ENCODE peak calls at places on chromosomes 5 and 9, in eight cellular contexts. D is NT2/D1; Y is Peyer's patch; Z is upper lobe of right lung; X is CD8-positive, alpha-beta T cell; S is CD4-positive, alpha-beta memory T cell; Q is fibroblast of lung; C is uterus. A is an unnamed sample.

GRCh38 chr9:133976191-133976861 is 15.8 kb downstream of the VAV2 start:
- DNase-seq in D (no peak), Y (no peak), Z (peak; percentile 60), X (no peak), S (no peak), Q (no peak), C (no peak), A (no peak)

GRCh38 chr9:131228988-131229387 is 47.3 kb downstream of the FAM78A start:
- DNase-seq in D (no peak), Y (peak; percentile 9), Z (no peak), X (no peak), S (no peak), Q (peak; percentile 79), C (no peak), A (no peak)

GRCh38 chr5:86964889-86965288 is 302.8 kb upstream of the RASA1 start:
- DNase-seq in D (no peak), Y (no peak), Z (no peak), X (no peak), S (no peak), Q (no peak), C (no peak), A (no peak)

GRCh38 chr5:127351418-127351817 is 60.8 kb downstream of the MEGF10 start:
- DNase-seq in D (no peak), Y (no peak), Z (no peak), X (no peak), S (no peak), Q (peak; percentile 58), C (no peak), A (no peak)

GRCh38 chr5:10484774-10485141 is 43.1 kb downstream of the ROPN1L start:
- DNase-seq in D (no peak), Y (no peak), Z (no peak), X (no peak), S (no peak), Q (no peak), C (no peak), A (no peak)

GRCh38 chr5:52356311-52356918 is 431.3 kb upstream of the ITGA1 start:
- DNase-seq in D (no peak), Y (no peak), Z (no peak), X (no peak), S (no peak), Q (no peak), C (no peak), A (no peak)

GRCh38 chr5:116951217-116951616 is 376.6 kb upstream of the SEMA6A start:
- DNase-seq in D (no peak), Y (no peak), Z (no peak), X (no peak), S (no peak), Q (no peak), C (no peak), A (no peak)

GRCh38 chr5:16568875-16569580 is 47.8 kb downstream of the RETREG1 start:
- DNase-seq in D (no peak), Y (peak; percentile 77), Z (no peak), X (no peak), S (no peak), Q (peak; percentile 77), C (no peak), A (peak; percentile 82)

GRCh38 chr9:98207606-98208005 is 15.2 kb upstream of the CORO2A start:
- DNase-seq in D (no peak), Y (no peak), Z (no peak), X (no peak), S (no peak), Q (no peak), C (no peak), A (no peak)

GRCh38 chr9:21413089-21414023 is 4.4 kb downstream of the IFNA8 start:
- DNase-seq in D (no peak), Y (no peak), Z (no peak), X (peak; percentile 4), S (no peak), Q (no peak), C (no peak), A (no peak)

GRCh38 chr5:82426419-82427154 is 148.4 kb upstream of the RPS23 start:
- DNase-seq in D (no peak), Y (peak; percentile 49), Z (no peak), X (no peak), S (no peak), Q (no peak), C (no peak), A (peak; percentile 68)

GRCh38 chr5:142874537-142874936 is 104.4 kb downstream of the ARHGAP26 start:
- DNase-seq in D (no peak), Y (peak; percentile 94), Z (peak; percentile 94), X (no peak), S (no peak), Q (peak; percentile 42), C (peak; percentile 57), A (no peak)

GRCh38 chr9:3936520-3937235 is 363.2 kb downstream of the GLIS3 start:
- DNase-seq in D (no peak), Y (no peak), Z (peak; percentile 82), X (no peak), S (no peak), Q (no peak), C (no peak), A (no peak)

GRCh38 chr9:124077915-124078572 is 66.5 kb downstream of the LHX2 start:
- DNase-seq in D (no peak), Y (no peak), Z (no peak), X (no peak), S (no peak), Q (peak; percentile 20), C (no peak), A (no peak)

GRCh38 chr5:6712582-6713273 is 504 bp upstream of the TENT4A start:
- DNase-seq in D (peak; percentile 85), Y (peak; percentile 98), Z (peak; percentile 98), X (peak; percentile 96), S (peak; percentile 99), Q (peak; percentile 93), C (peak; percentile 97), A (peak; percentile 97)

GRCh38 chr5:141695627-141696180 is 13.7 kb upstream of the ARAP3 start:
- DNase-seq in D (no peak), Y (no peak), Z (no peak), X (no peak), S (no peak), Q (peak; percentile 49), C (no peak), A (no peak)

GRCh38 chr9:77161966-77162365 is 15.4 kb upstream of the VPS13A start:
- DNase-seq in D (no peak), Y (no peak), Z (no peak), X (no peak), S (no peak), Q (no peak), C (no peak), A (no peak)

GRCh38 chr5:110651507-110651906 is 75.0 kb downstream of the TMEM232 start:
- DNase-seq in D (no peak), Y (no peak), Z (no peak), X (no peak), S (no peak), Q (peak; percentile 59), C (no peak), A (no peak)

GRCh38 chr9:121725008-121725795 is 73.8 kb downstream of the DAB2IP start:
- DNase-seq in D (no peak), Y (peak; percentile 83), Z (peak; percentile 84), X (no peak), S (no peak), Q (peak; percentile 99), C (peak; percentile 97), A (peak; percentile 97)

GRCh38 chr5:150804388-150804787 is 25.8 kb downstream of the SMIM3 start:
- DNase-seq in D (no peak), Y (no peak), Z (no peak), X (no peak), S (no peak), Q (no peak), C (no peak), A (no peak)

GRCh38 chr9:90965141-90965910 is 163.7 kb downstream of the SYK start:
- DNase-seq in D (no peak), Y (no peak), Z (no peak), X (no peak), S (no peak), Q (no peak), C (no peak), A (no peak)

GRCh38 chr9:112327718-112328450 is 5.5 kb downstream of the PTBP3 start:
- DNase-seq in D (no peak), Y (no peak), Z (no peak), X (no peak), S (no peak), Q (no peak), C (no peak), A (no peak)

GRCh38 chr9:38641985-38642864 is 21.8 kb upstream of the ANKRD18A start:
- DNase-seq in D (no peak), Y (peak; percentile 63), Z (no peak), X (no peak), S (no peak), Q (peak; percentile 36), C (no peak), A (peak; percentile 53)

GRCh38 chr9:88993327-88993726 is 2.1 kb downstream of the S1PR3 start:
- DNase-seq in D (no peak), Y (no peak), Z (no peak), X (no peak), S (no peak), Q (peak; percentile 57), C (no peak), A (no peak)
- H3K4me1 ChIP-seq in D (peaks cover 5% of the 10 kb centered on the region), Y (peaks cover 5% of the 10 kb centered on the region), Z (peaks cover 15% of the 10 kb centered on the region), X (peaks cover 19% of the 10 kb centered on the region), S (peaks cover 16% of the 10 kb centered on the region), Q (peaks cover 16% of the 10 kb centered on the region), C (peaks cover 3% of the 10 kb centered on the region), A (peaks cover 39% of the 10 kb centered on the region)

DNA sequence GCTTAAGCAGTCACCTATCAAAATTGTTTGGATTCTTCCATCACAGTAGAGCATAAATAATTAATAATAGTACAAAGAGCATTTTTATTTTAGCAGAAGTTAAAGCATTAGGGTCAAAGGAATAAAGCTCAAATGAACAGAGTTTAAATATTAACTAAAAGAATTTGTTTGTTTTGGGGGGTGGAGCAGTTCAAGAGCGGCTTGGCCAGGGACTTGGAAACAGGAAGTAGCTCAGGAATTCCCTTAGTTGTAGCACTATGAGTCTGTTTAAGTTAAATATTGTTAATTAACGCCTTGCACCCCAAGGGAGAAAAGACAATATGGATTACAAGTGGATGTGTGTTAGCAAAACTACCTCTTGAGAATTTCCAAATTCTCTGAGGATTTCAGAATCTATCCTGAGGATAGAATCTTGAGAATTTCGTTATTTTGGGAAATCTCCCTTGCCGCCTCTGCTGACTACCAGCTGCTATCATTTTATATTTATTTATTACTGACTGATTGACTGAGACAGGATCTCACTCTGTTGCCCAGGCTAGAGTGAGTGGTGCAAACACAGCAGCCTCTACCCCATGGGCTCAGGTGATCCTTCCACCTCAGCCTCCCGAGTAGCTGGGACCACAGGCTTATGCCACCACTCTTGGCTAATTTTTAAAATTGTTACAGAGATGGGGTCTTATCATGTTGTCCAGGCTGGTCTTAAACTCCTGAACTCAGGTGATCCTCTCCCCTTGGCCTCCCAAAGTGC is 96.7 kb upstream of the CHD1 start:
- DNase-seq in D (no peak), Y (no peak), Z (no peak), X (no peak), S (no peak), Q (no peak), C (no peak), A (no peak)
- H3K4me1 ChIP-seq in D (no peaks in the 10 kb centered on the region), Y (peaks cover 12% of the 10 kb centered on the region), Z (peaks cover 24% of the 10 kb centered on the region), X (peaks cover 12% of the 10 kb centered on the region), S (peaks cover 17% of the 10 kb centered on the region), Q (no peaks in the 10 kb centered on the region), C (no peaks in the 10 kb centered on the region), A (no peaks in the 10 kb centered on the region)

GRCh38 chr9:695252-695651 is 146.2 kb upstream of the DMRT1 start:
- DNase-seq in D (no peak), Y (no peak), Z (no peak), X (no peak), S (no peak), Q (no peak), C (no peak), A (no peak)
- H3K4me1 ChIP-seq in D (no peaks in the 10 kb centered on the region), Y (no peaks in the 10 kb centered on the region), Z (peaks cover 35% of the 10 kb centered on the region), X (peaks cover 14% of the 10 kb centered on the region), S (no peaks in the 10 kb centered on the region), Q (peaks cover 38% of the 10 kb centered on the region), C (peaks cover 37% of the 10 kb centered on the region), A (peaks cover 99% of the 10 kb centered on the region)

GRCh38 chr9:137459147-137459600 is at the start of gene NSMF:
- DNase-seq in D (peak; percentile 83), Y (peak; percentile 97), Z (peak; percentile 96), X (peak; percentile 97), S (peak; percentile 94), Q (peak; percentile 80), C (peak; percentile 95), A (peak; percentile 97)
- H3K4me1 ChIP-seq in D (peaks cover 43% of the 10 kb centered on the region), Y (peaks cover 28% of the 10 kb centered on the region), Z (peaks cover 22% of the 10 kb centered on the region), X (peaks cover 72% of the 10 kb centered on the region), S (peaks cover 56% of the 10 kb centered on the region), Q (peaks cover 3% of the 10 kb centered on the region), C (peaks cover 26% of the 10 kb centered on the region), A (peaks cover 67% of the 10 kb centered on the region)